ENCODE peak calls at places on chromosomes 13 and 19, in nine cellular contexts. M, A, G, T, V, I, R, F and S are unnamed samples.

GRCh38 chr13:33184530-33184929 is 101.0 kb downstream of the STARD13 start:
- DNase-seq in M (no peak), A (no peak), G (no peak), T (no peak), V (no peak), I (no peak), R (no peak), F (no peak), S (no peak)

GRCh38 chr13:106367361-106367781 is 168.1 kb downstream of the EFNB2 start:
- DNase-seq in M (no peak), A (no peak), G (no peak), T (no peak), V (no peak), I (no peak), R (no peak), F (no peak), S (no peak)

GRCh38 chr13:113160983-113161382 is 2.5 kb downstream of the PROZ start:
- DNase-seq in M (no peak), A (no peak), G (no peak), T (no peak), V (no peak), I (no peak), R (no peak), F (no peak), S (no peak)

GRCh38 chr13:29496241-29496712 is 99.2 kb downstream of the SLC7A1 start:
- DNase-seq in M (no peak), A (peak), G (no peak), T (no peak), V (no peak), I (no peak), R (no peak), F (no peak), S (no peak)

GRCh38 chr19:44141191-44142013 is at the start of gene ZNF234:
- DNase-seq in M (peak), A (peak), G (no peak), T (peak), V (peak), I (peak), R (peak), F (peak), S (peak)

GRCh38 chr19:41339936-41340335 is 13.8 kb downstream of the TGFB1 start:
- DNase-seq in M (peak), A (peak), G (no peak), T (no peak), V (no peak), I (no peak), R (no peak), F (no peak), S (no peak)

GRCh38 chr13:35954207-35954560 is 177.0 kb downstream of the DCLK1 start:
- DNase-seq in M (peak), A (no peak), G (no peak), T (no peak), V (peak), I (no peak), R (no peak), F (no peak), S (no peak)

GRCh38 chr13:48562296-48563066 is 29.6 kb upstream of the RCBTB2 start:
- DNase-seq in M (no peak), A (no peak), G (no peak), T (peak), V (no peak), I (peak), R (no peak), F (no peak), S (peak)

GRCh38 chr13:48155850-48156249 is 60.9 kb upstream of the MED4 start:
- DNase-seq in M (peak), A (peak), G (no peak), T (peak), V (peak), I (peak), R (no peak), F (no peak), S (no peak)

GRCh38 chr13:98979012-98979411 is 1.1 kb upstream of the DOCK9 start:
- DNase-seq in M (no peak), A (no peak), G (no peak), T (no peak), V (no peak), I (no peak), R (no peak), F (no peak), S (no peak)

GRCh38 chr19:56314018-56314583 is 538 bp downstream of the ZSCAN5A start:
- DNase-seq in M (no peak), A (no peak), G (no peak), T (no peak), V (peak), I (peak), R (no peak), F (no peak), S (no peak)

GRCh38 chr19:2129022-2129421 is 22.3 kb downstream of the AP3D1 start:
- DNase-seq in M (no peak), A (no peak), G (no peak), T (no peak), V (no peak), I (no peak), R (no peak), F (no peak), S (no peak)

GRCh38 chr19:52942371-52943133 is 19.3 kb upstream of the ZNF888 start:
- DNase-seq in M (peak), A (peak), G (peak), T (peak), V (peak), I (peak), R (peak), F (peak), S (peak)

GRCh38 chr19:19743176-19743575 is 10.3 kb upstream of the ZNF14 start:
- DNase-seq in M (no peak), A (no peak), G (no peak), T (no peak), V (no peak), I (no peak), R (no peak), F (no peak), S (no peak)

GRCh38 chr13:46804391-46804815 is 7.4 kb upstream of the ESD start:
- DNase-seq in M (peak), A (peak), G (no peak), T (no peak), V (peak), I (no peak), R (no peak), F (no peak), S (no peak)

GRCh38 chr19:14871619-14872230 is 14.2 kb downstream of the OR7A17 start:
- DNase-seq in M (peak), A (peak), G (no peak), T (no peak), V (peak), I (no peak), R (no peak), F (no peak), S (no peak)

GRCh38 chr19:13996928-13997636 is 9.0 kb downstream of the RFX1 start:
- DNase-seq in M (no peak), A (no peak), G (no peak), T (no peak), V (no peak), I (no peak), R (no peak), F (no peak), S (no peak)

GRCh38 chr19:30391554-30392551 is 19.7 kb downstream of the ZNF536 start:
- DNase-seq in M (no peak), A (no peak), G (no peak), T (no peak), V (no peak), I (no peak), R (no peak), F (no peak), S (no peak)

GRCh38 chr13:92843549-92843948 is 383.1 kb upstream of the GPC6 start:
- DNase-seq in M (peak), A (peak), G (no peak), T (no peak), V (peak), I (no peak), R (no peak), F (no peak), S (no peak)

GRCh38 chr19:54430306-54431254 is 15.3 kb downstream of the TTYH1 start:
- DNase-seq in M (no peak), A (peak), G (no peak), T (no peak), V (peak), I (peak), R (peak), F (no peak), S (peak)

GRCh38 chr13:74288361-74288911 is 154.2 kb upstream of the KLF12 start:
- DNase-seq in M (no peak), A (no peak), G (no peak), T (no peak), V (no peak), I (peak), R (peak), F (peak), S (peak)

GRCh38 chr13:30923423-30923822 is 9.0 kb upstream of the TEX26 start:
- DNase-seq in M (no peak), A (no peak), G (no peak), T (no peak), V (no peak), I (no peak), R (no peak), F (no peak), S (no peak)